ENCODE peak calls at places on chromosome 11, in five cellular contexts. L is NCI-H510A, G is cardiac fibroblast, M is LoVo, U is T-cell. T is an unnamed sample.

GRCh38 chr11:74636633-74637184 is 44.3 kb downstream of the POLD3 start:
- DNase-seq in U (no peak), L (no peak), M (peak; percentile 18), G (peak; percentile 92), T (peak; percentile 90)

GRCh38 chr11:126496576-126497403 is 141.3 kb downstream of the ST3GAL4 start:
- DNase-seq in G (no peak), L (no peak), M (no peak), U (no peak), T (no peak)

GRCh38 chr11:3037945-3038271 is 19.3 kb downstream of the CARS1 start:
- DNase-seq in G (no peak), U (no peak), M (no peak), L (no peak), T (no peak)

GRCh38 chr11:79152511-79152910 is 288.3 kb downstream of the TENM4 start:
- DNase-seq in G (no peak), M (no peak), U (no peak), L (no peak), T (no peak)

GRCh38 chr11:133935551-133935910 is 21.2 kb downstream of the IGSF9B start:
- DNase-seq in G (no peak), L (no peak), U (no peak), M (no peak), T (no peak)

GRCh38 chr11:78549624-78550409 is 24.8 kb downstream of the NARS2 start:
- DNase-seq in L (no peak), U (no peak), G (no peak), M (no peak), T (no peak)

GRCh38 chr11:65418431-65418680 is 4.2 kb upstream of the NEAT1 start:
- DNase-seq in L (no peak), U (no peak), G (peak; percentile 48), M (no peak), T (no peak)

GRCh38 chr11:133718238-133718637 is 127.1 kb downstream of the SPATA19 start:
- DNase-seq in U (no peak), G (no peak), M (no peak), L (no peak), T (no peak)

GRCh38 chr11:43870981-43871550 is 9.6 kb upstream of the ALKBH3 start:
- DNase-seq in G (no peak), U (no peak), M (no peak), L (no peak), T (no peak)

T was measured in dermis blood vessel endothelial cell.